ENCODE peak calls at places on chromosome 3, in four cellular contexts. D is heart left ventricle, O is A549, P is esophagus squamous epithelium. A is an unnamed sample. For H3K4me1, the result is how much of the 10 kb centered on the place peaks cover.

GRCh38 chr3:171672124-171672523 is 138.2 kb downstream of the PLD1 start:
- DNase-seq in D (no peak), O (no peak), P (no peak), A (no peak)

GRCh38 chr3:140904521-140904920 is 37.1 kb upstream of the SLC25A36 start:
- DNase-seq in D (no peak), O (no peak), P (no peak), A (no peak)

GRCh38 chr3:169227911-169228310 is 435.6 kb downstream of the MECOM start:
- DNase-seq in D (no peak), O (no peak), P (no peak), A (no peak)

GRCh38 chr3:156744631-156745030 is 70.2 kb downstream of the TIPARP start:
- DNase-seq in D (no peak), O (no peak), P (no peak), A (no peak)

GRCh38 chr3:15953841-15954240 is 156.1 kb upstream of the ANKRD28 start:
- DNase-seq in D (no peak), O (no peak), P (no peak), A (no peak)

GRCh38 chr3:186406669-186407635 is 44.9 kb upstream of the DGKG start:
- DNase-seq in D (peak), O (no peak), P (no peak), A (no peak)

GRCh38 chr3:178950676-178951075 is 120.9 kb downstream of the ZMAT3 start:
- DNase-seq in D (no peak), O (no peak), P (no peak), A (no peak)

GRCh38 chr3:169624533-169624972 is 39.0 kb downstream of the MECOM start:
- DNase-seq in D (no peak), O (no peak), P (no peak), A (no peak)

GRCh38 chr3:43970920-43971319 is 270.8 kb upstream of the TOPAZ1 start:
- DNase-seq in D (no peak), O (no peak), P (no peak), A (no peak)

DNA sequence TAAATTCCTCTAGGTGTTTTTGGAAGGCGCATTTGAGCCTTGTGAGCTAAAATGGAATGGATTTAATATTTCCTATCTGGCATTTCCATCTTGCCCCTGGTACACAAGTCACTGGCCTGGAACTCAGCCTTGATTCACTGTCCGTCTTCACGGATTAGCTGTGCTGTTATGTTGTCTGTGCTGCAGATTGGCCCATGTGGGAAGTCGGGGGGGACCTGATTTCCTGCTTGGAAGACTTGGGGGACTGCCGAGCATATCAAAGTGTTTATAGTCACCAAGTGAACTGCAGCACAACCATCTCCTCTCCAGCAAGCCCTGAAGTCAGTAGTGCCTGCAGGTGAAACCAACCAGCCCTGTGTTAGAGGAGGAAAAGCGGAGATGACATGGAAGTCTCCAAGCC is 12.2 kb downstream of the GHRL start:
- DNase-seq in D (no peak), O (no peak), P (no peak), A (no peak)
- H3K4me1 ChIP-seq in D (under half), O (under half), P (under half), A (under half)

DNA sequence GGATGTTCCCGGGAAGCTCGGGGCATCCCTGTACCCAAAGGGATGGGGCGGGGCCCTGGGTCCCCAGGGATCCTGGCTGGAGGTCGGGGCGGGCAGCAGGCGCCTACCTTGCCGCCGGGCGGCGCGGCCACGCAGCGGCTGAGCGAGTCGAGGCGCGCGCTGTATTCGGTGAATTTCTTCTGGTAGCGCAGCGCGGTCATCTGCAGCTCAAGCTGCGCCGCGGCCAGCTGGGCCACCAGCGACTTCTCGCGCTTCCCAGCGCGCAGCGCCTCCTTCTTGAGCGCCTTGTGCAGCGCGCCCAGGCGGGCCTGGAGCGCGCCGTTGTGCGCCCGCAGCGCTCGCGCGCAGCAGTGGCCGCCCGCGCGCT is 762 bp downstream of the PDZRN3 start:
- DNase-seq in D (peak), O (no peak), P (no peak), A (peak)
- H3K27ac ChIP-seq in D (peak), O (no peak), P (peak), A (no peak)

DNA sequence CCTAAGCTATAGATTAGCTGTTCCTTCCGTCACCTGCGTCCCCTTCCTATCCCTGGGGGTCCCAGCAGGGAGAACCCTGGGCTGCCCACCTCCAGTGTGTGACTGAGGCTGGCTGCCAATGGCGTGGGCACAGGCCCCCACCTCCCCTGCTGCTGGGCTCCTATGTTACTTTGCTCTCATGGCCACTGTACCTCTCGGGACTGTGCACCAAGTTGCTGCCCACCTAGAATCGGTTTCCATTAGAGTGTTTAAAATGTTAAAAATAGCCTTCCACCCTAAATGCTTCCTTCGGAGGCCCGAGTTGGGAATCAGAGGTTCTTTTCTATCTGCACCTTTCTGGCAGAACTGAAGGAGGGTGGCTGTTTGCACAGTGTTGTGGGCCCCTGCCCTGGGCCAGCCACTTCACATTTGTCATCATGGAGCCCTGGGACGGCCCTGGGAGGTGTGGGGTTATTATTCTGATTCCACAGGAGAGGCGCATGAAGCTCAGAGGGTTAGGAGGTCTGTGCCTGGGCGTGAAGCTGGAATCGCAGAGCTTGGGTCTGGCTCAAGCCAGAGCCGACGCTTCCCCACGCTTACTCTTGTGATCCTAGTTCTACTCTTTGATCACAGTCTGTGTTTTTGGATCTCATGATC is 29.1 kb downstream of the IRAK2 start:
- DNase-seq in D (no peak), O (no peak), P (no peak), A (no peak)
- H3K4me1 ChIP-seq in D (half or more), O (half or more), P (half or more), A (under half)

GRCh38 chr3:123801474-123801873 is 82.7 kb downstream of the MYLK start:
- DNase-seq in D (no peak), O (no peak), P (no peak), A (no peak)
- H3K27ac ChIP-seq in D (no peak), O (no peak), P (no peak), A (no peak)